ENCODE peak calls at places on chromosomes 7 and 10, in four cellular contexts. One of them, this sample, is unnamed.

GRCh38 chr7:46752881-46753366 is 829.0 kb downstream of the TNS3 start:
- DNase-seq in astrocyte of the hippocampus: peak; percentile 45
- DNase-seq in mammary epithelial cell: peak; percentile 92
- DNase-seq in AG04450: no peak
- DNase-seq in this sample: no peak

GRCh38 chr7:28808786-28809533 is 149.2 kb downstream of the TRIL start:
- DNase-seq in astrocyte of the hippocampus: no peak
- DNase-seq in mammary epithelial cell: peak; percentile 35
- DNase-seq in AG04450: no peak
- DNase-seq in this sample: no peak

GRCh38 chr10:43043342-43043772 is 33.5 kb upstream of the RET start:
- DNase-seq in astrocyte of the hippocampus: no peak
- DNase-seq in mammary epithelial cell: no peak
- DNase-seq in AG04450: no peak
- DNase-seq in this sample: no peak

GRCh38 chr7:93316730-93317129 is 84.6 kb downstream of the VPS50 start:
- DNase-seq in astrocyte of the hippocampus: no peak
- DNase-seq in mammary epithelial cell: no peak
- DNase-seq in AG04450: no peak
- DNase-seq in this sample: no peak

GRCh38 chr7:114048386-114049235 is 129.8 kb upstream of the PPP1R3A start:
- DNase-seq in astrocyte of the hippocampus: peak; percentile 20
- DNase-seq in mammary epithelial cell: no peak
- DNase-seq in AG04450: no peak
- DNase-seq in this sample: no peak

GRCh38 chr10:128629111-128630096 is 503.2 kb upstream of the MKI67 start:
- DNase-seq in astrocyte of the hippocampus: peak; percentile 45
- DNase-seq in mammary epithelial cell: peak; percentile 98
- DNase-seq in AG04450: no peak
- DNase-seq in this sample: no peak

GRCh38 chr10:93666030-93666429 is 36.4 kb downstream of the FRA10AC1 start:
- DNase-seq in astrocyte of the hippocampus: no peak
- DNase-seq in mammary epithelial cell: no peak
- DNase-seq in AG04450: no peak
- DNase-seq in this sample: no peak

GRCh38 chr7:64832136-64832535 is 37.9 kb downstream of the ZNF138 start:
- DNase-seq in astrocyte of the hippocampus: peak; percentile 16
- DNase-seq in mammary epithelial cell: no peak
- DNase-seq in AG04450: no peak
- DNase-seq in this sample: no peak

GRCh38 chr10:74474022-74474713 is 323.1 kb downstream of the ADK start:
- DNase-seq in astrocyte of the hippocampus: no peak
- DNase-seq in mammary epithelial cell: peak; percentile 55
- DNase-seq in AG04450: no peak
- DNase-seq in this sample: no peak

GRCh38 chr7:138727336-138728099 is 26.4 kb upstream of the SVOPL start:
- DNase-seq in astrocyte of the hippocampus: no peak
- DNase-seq in mammary epithelial cell: peak; percentile 77
- DNase-seq in AG04450: no peak
- DNase-seq in this sample: no peak

GRCh38 chr7:26179422-26179821 is 21.1 kb downstream of the HNRNPA2B1 start:
- DNase-seq in astrocyte of the hippocampus: no peak
- DNase-seq in mammary epithelial cell: no peak
- DNase-seq in AG04450: no peak
- DNase-seq in this sample: no peak

GRCh38 chr10:87657370-87657769 is 2.3 kb upstream of the PAPSS2 start:
- DNase-seq in astrocyte of the hippocampus: peak; percentile 38
- DNase-seq in mammary epithelial cell: no peak
- DNase-seq in AG04450: no peak
- DNase-seq in this sample: no peak

GRCh38 chr10:34124522-34125035 is 690.5 kb downstream of the PARD3 start:
- DNase-seq in astrocyte of the hippocampus: peak; percentile 83
- DNase-seq in mammary epithelial cell: peak; percentile 64
- DNase-seq in AG04450: no peak
- DNase-seq in this sample: no peak

This sample was measured in GF-D8.